ENCODE peak calls at places on chromosome 6, in nine cellular contexts. One of them, this sample, is unnamed.

GRCh38 chr6:160013987-160014868 is 45.3 kb downstream of the IGF2R start:
- DNase-seq in transverse colon: peak
- DNase-seq in fibroblast of villous mesenchyme: no peak
- DNase-seq in aorta: no peak
- DNase-seq in EH: peak
- DNase-seq in PC-3: no peak
- DNase-seq in stimulated activated CD4-positive, alpha-beta T cell treated with anti-CD3 and anti-CD28 coated beads, Interleukin-2, amount 100 ng/mL, for 48 hours: no peak
- DNase-seq in EL: no peak
- DNase-seq in endothelial cell: no peak
- DNase-seq in this sample: no peak

GRCh38 chr6:5054427-5054873 is 30.7 kb upstream of the PPP1R3G start:
- DNase-seq in transverse colon: no peak
- DNase-seq in fibroblast of villous mesenchyme: peak
- DNase-seq in aorta: no peak
- DNase-seq in EH: peak
- DNase-seq in PC-3: no peak
- DNase-seq in stimulated activated CD4-positive, alpha-beta T cell treated with anti-CD3 and anti-CD28 coated beads, Interleukin-2, amount 100 ng/mL, for 48 hours: no peak
- DNase-seq in EL: peak
- DNase-seq in endothelial cell: no peak
- DNase-seq in this sample: no peak

GRCh38 chr6:35663447-35664235 is 25.1 kb downstream of the FKBP5 start:
- DNase-seq in transverse colon: no peak
- DNase-seq in fibroblast of villous mesenchyme: peak
- DNase-seq in aorta: no peak
- DNase-seq in EH: peak
- DNase-seq in PC-3: peak
- DNase-seq in stimulated activated CD4-positive, alpha-beta T cell treated with anti-CD3 and anti-CD28 coated beads, Interleukin-2, amount 100 ng/mL, for 48 hours: no peak
- DNase-seq in EL: peak
- DNase-seq in endothelial cell: no peak
- DNase-seq in this sample: no peak

GRCh38 chr6:159929819-159930218 is 39.0 kb downstream of the MAS1 start:
- DNase-seq in transverse colon: peak
- DNase-seq in fibroblast of villous mesenchyme: no peak
- DNase-seq in aorta: no peak
- DNase-seq in EH: no peak
- DNase-seq in PC-3: no peak
- DNase-seq in stimulated activated CD4-positive, alpha-beta T cell treated with anti-CD3 and anti-CD28 coated beads, Interleukin-2, amount 100 ng/mL, for 48 hours: peak
- DNase-seq in EL: no peak
- DNase-seq in endothelial cell: no peak
- DNase-seq in this sample: no peak

GRCh38 chr6:44304282-44305199 is 8.6 kb downstream of the AARS2 start:
- DNase-seq in transverse colon: no peak
- DNase-seq in fibroblast of villous mesenchyme: peak
- DNase-seq in aorta: no peak
- DNase-seq in EH: peak
- DNase-seq in PC-3: peak
- DNase-seq in stimulated activated CD4-positive, alpha-beta T cell treated with anti-CD3 and anti-CD28 coated beads, Interleukin-2, amount 100 ng/mL, for 48 hours: peak
- DNase-seq in EL: peak
- DNase-seq in endothelial cell: peak
- DNase-seq in this sample: peak

GRCh38 chr6:161300823-161301222 is 27.0 kb upstream of the AGPAT4 start:
- DNase-seq in transverse colon: no peak
- DNase-seq in fibroblast of villous mesenchyme: peak
- DNase-seq in aorta: no peak
- DNase-seq in EH: no peak
- DNase-seq in PC-3: no peak
- DNase-seq in stimulated activated CD4-positive, alpha-beta T cell treated with anti-CD3 and anti-CD28 coated beads, Interleukin-2, amount 100 ng/mL, for 48 hours: no peak
- DNase-seq in EL: no peak
- DNase-seq in endothelial cell: no peak
- DNase-seq in this sample: no peak

GRCh38 chr6:137805622-137806021 is 61.4 kb upstream of the TNFAIP3 start:
- DNase-seq in transverse colon: no peak
- DNase-seq in fibroblast of villous mesenchyme: peak
- DNase-seq in aorta: no peak
- DNase-seq in EH: no peak
- DNase-seq in PC-3: no peak
- DNase-seq in stimulated activated CD4-positive, alpha-beta T cell treated with anti-CD3 and anti-CD28 coated beads, Interleukin-2, amount 100 ng/mL, for 48 hours: no peak
- DNase-seq in EL: no peak
- DNase-seq in endothelial cell: no peak
- DNase-seq in this sample: no peak

GRCh38 chr6:43995137-43995536 is 132.1 kb downstream of the MRPL14 start:
- DNase-seq in transverse colon: no peak
- DNase-seq in fibroblast of villous mesenchyme: no peak
- DNase-seq in aorta: no peak
- DNase-seq in EH: no peak
- DNase-seq in PC-3: no peak
- DNase-seq in stimulated activated CD4-positive, alpha-beta T cell treated with anti-CD3 and anti-CD28 coated beads, Interleukin-2, amount 100 ng/mL, for 48 hours: no peak
- DNase-seq in EL: no peak
- DNase-seq in endothelial cell: no peak
- DNase-seq in this sample: no peak

GRCh38 chr6:148192310-148192709 is 150.3 kb upstream of the SASH1 start:
- DNase-seq in transverse colon: no peak
- DNase-seq in fibroblast of villous mesenchyme: peak
- DNase-seq in aorta: no peak
- DNase-seq in EH: peak
- DNase-seq in PC-3: peak
- DNase-seq in stimulated activated CD4-positive, alpha-beta T cell treated with anti-CD3 and anti-CD28 coated beads, Interleukin-2, amount 100 ng/mL, for 48 hours: no peak
- DNase-seq in EL: peak
- DNase-seq in endothelial cell: no peak
- DNase-seq in this sample: no peak

GRCh38 chr6:148497717-148498116 is 155.1 kb downstream of the SASH1 start:
- DNase-seq in transverse colon: no peak
- DNase-seq in fibroblast of villous mesenchyme: no peak
- DNase-seq in aorta: no peak
- DNase-seq in EH: no peak
- DNase-seq in PC-3: no peak
- DNase-seq in stimulated activated CD4-positive, alpha-beta T cell treated with anti-CD3 and anti-CD28 coated beads, Interleukin-2, amount 100 ng/mL, for 48 hours: no peak
- DNase-seq in EL: no peak
- DNase-seq in endothelial cell: no peak
- DNase-seq in this sample: no peak

GRCh38 chr6:66435321-66435720 is 728.3 kb upstream of the EYS start:
- DNase-seq in transverse colon: no peak
- DNase-seq in fibroblast of villous mesenchyme: no peak
- DNase-seq in aorta: no peak
- DNase-seq in EH: no peak
- DNase-seq in PC-3: peak
- DNase-seq in stimulated activated CD4-positive, alpha-beta T cell treated with anti-CD3 and anti-CD28 coated beads, Interleukin-2, amount 100 ng/mL, for 48 hours: no peak
- DNase-seq in EL: no peak
- DNase-seq in endothelial cell: no peak
- DNase-seq in this sample: no peak

GRCh38 chr6:167221408-167222201 is 63.8 kb upstream of the GPR31 start:
- DNase-seq in transverse colon: no peak
- DNase-seq in fibroblast of villous mesenchyme: no peak
- DNase-seq in aorta: no peak
- DNase-seq in EH: no peak
- DNase-seq in PC-3: no peak
- DNase-seq in stimulated activated CD4-positive, alpha-beta T cell treated with anti-CD3 and anti-CD28 coated beads, Interleukin-2, amount 100 ng/mL, for 48 hours: no peak
- DNase-seq in EL: no peak
- DNase-seq in endothelial cell: no peak
- DNase-seq in this sample: no peak

GRCh38 chr6:40845588-40845987 is 193.4 kb downstream of the UNC5CL start:
- DNase-seq in transverse colon: peak
- DNase-seq in fibroblast of villous mesenchyme: peak
- DNase-seq in aorta: no peak
- DNase-seq in EH: peak
- DNase-seq in PC-3: peak
- DNase-seq in stimulated activated CD4-positive, alpha-beta T cell treated with anti-CD3 and anti-CD28 coated beads, Interleukin-2, amount 100 ng/mL, for 48 hours: peak
- DNase-seq in EL: peak
- DNase-seq in endothelial cell: peak
- DNase-seq in this sample: no peak

GRCh38 chr6:165002866-165003265 is 306.5 kb downstream of the C6orf118 start:
- DNase-seq in transverse colon: no peak
- DNase-seq in fibroblast of villous mesenchyme: no peak
- DNase-seq in aorta: no peak
- DNase-seq in EH: no peak
- DNase-seq in PC-3: no peak
- DNase-seq in stimulated activated CD4-positive, alpha-beta T cell treated with anti-CD3 and anti-CD28 coated beads, Interleukin-2, amount 100 ng/mL, for 48 hours: no peak
- DNase-seq in EL: no peak
- DNase-seq in endothelial cell: no peak
- DNase-seq in this sample: no peak

This sample was measured in midbrain.